ENCODE peak calls at places on chromosomes 13 and 19, in nine cellular contexts. C, J, F, V, S, Y, M, E and W are unnamed samples.

GRCh38 chr13:24629320-24629719 is 50.9 kb upstream of the ATP12A start:
- DNase-seq in V (peak; percentile 2), Y (no peak), F (no peak), S (no peak), E (no peak), C (no peak), M (no peak), J (no peak), W (no peak)

GRCh38 chr13:23579886-23580706 is 9.9 kb downstream of the TNFRSF19 start:
- DNase-seq in S (no peak), M (peak; percentile 24), V (no peak), C (no peak), E (no peak), F (peak; percentile 7), Y (peak; percentile 46), J (no peak), W (no peak)

GRCh38 chr13:71831716-71832115 is 35.3 kb downstream of the DACH1 start:
- DNase-seq in S (no peak), V (peak; percentile 55), J (no peak), C (no peak), Y (peak; percentile 37), E (no peak), M (no peak), F (no peak), W (no peak)

GRCh38 chr19:31448221-31448657 is 99.0 kb upstream of the TSHZ3 start:
- DNase-seq in C (peak; percentile 26), V (no peak), Y (no peak), J (no peak), S (peak; percentile 64), M (no peak), E (peak; percentile 63), F (peak; percentile 94), W (no peak)

GRCh38 chr13:28451482-28452217 is 43.3 kb downstream of the FLT1 start:
- DNase-seq in V (no peak), C (no peak), F (peak; percentile 57), M (no peak), S (no peak), J (no peak), E (no peak), Y (peak; percentile 76), W (no peak)

GRCh38 chr13:74102691-74103090 is 31.5 kb downstream of the KLF12 start:
- DNase-seq in S (no peak), J (no peak), F (no peak), E (no peak), M (no peak), Y (no peak), V (no peak), C (no peak), W (no peak)

GRCh38 chr13:39682788-39683187 is 27.3 kb downstream of the COG6 start:
- DNase-seq in M (no peak), Y (no peak), J (no peak), C (no peak), V (no peak), S (no peak), E (no peak), F (no peak), W (no peak)

GRCh38 chr13:24683833-24684599 is 3.8 kb downstream of the ATP12A start:
- DNase-seq in F (peak; percentile 64), S (no peak), E (no peak), V (peak; percentile 95), J (no peak), M (peak; percentile 52), C (peak; percentile 63), Y (peak; percentile 88), W (no peak)

GRCh38 chr19:4539697-4540581 is at the start of gene LRG1:
- DNase-seq in S (peak; percentile 86), E (peak; percentile 50), M (no peak), F (peak; percentile 80), J (no peak), V (peak; percentile 61), Y (peak; percentile 54), C (peak; percentile 90), W (no peak)

GRCh38 chr19:17049711-17050280 is 23.2 kb upstream of the CPAMD8 start:
- DNase-seq in E (peak; percentile 51), F (peak; percentile 56), M (peak; percentile 71), S (no peak), J (no peak), C (no peak), Y (no peak), V (no peak), W (no peak)

GRCh38 chr13:66853559-66853958 is 376.6 kb downstream of the PCDH9 start:
- DNase-seq in E (no peak), C (no peak), J (no peak), S (no peak), Y (no peak), M (no peak), V (no peak), F (no peak), W (no peak)

GRCh38 chr19:10508707-10509106 is 5.6 kb upstream of the KEAP1 start:
- DNase-seq in V (no peak), M (peak; percentile 68), F (no peak), S (no peak), J (no peak), C (no peak), E (no peak), Y (no peak), W (no peak)

GRCh38 chr13:76418404-76418803 is 467.8 kb downstream of the KCTD12 start:
- DNase-seq in F (peak; percentile 1), E (no peak), J (no peak), M (no peak), S (no peak), V (no peak), Y (no peak), C (no peak), W (no peak)

GRCh38 chr13:101523732-101524131 is 71.3 kb downstream of the ITGBL1 start:
- DNase-seq in C (no peak), V (no peak), J (peak; percentile 85), E (no peak), Y (no peak), M (peak; percentile 67), S (no peak), F (peak; percentile 24), W (peak; percentile 65)

GRCh38 chr19:1764293-1764683 is 11.0 kb downstream of the ONECUT3 start:
- DNase-seq in F (no peak), Y (no peak), M (no peak), J (no peak), C (no peak), E (no peak), S (no peak), V (no peak), W (no peak)

GRCh38 chr13:27379694-27380596 is 44.5 kb upstream of the GTF3A start:
- DNase-seq in C (peak; percentile 88), J (peak; percentile 67), F (peak; percentile 62), V (peak; percentile 96), M (peak; percentile 76), S (peak; percentile 43), Y (peak; percentile 91), E (no peak), W (no peak)

GRCh38 chr13:113349050-113349449 is 14.9 kb downstream of the GRTP1 start:
- DNase-seq in V (no peak), F (no peak), J (no peak), E (no peak), S (no peak), C (no peak), Y (no peak), M (no peak), W (no peak)

GRCh38 chr19:23286477-23286876 is 36.3 kb upstream of the ZNF724 start:
- DNase-seq in M (no peak), V (peak; percentile 74), F (no peak), J (no peak), S (no peak), Y (peak; percentile 79), C (no peak), E (no peak), W (no peak)

GRCh38 chr19:12733369-12733896 is 1.1 kb downstream of the TRIR start:
- DNase-seq in V (peak; percentile 53), Y (peak; percentile 54), C (no peak), E (no peak), F (peak; percentile 55), J (no peak), S (no peak), M (peak; percentile 53), W (no peak)

GRCh38 chr13:21344662-21345176 is 114.4 kb downstream of the ZDHHC20 start:
- DNase-seq in C (no peak), J (no peak), V (no peak), F (no peak), E (no peak), M (no peak), S (no peak), Y (no peak), W (no peak)
- H3K27ac ChIP-seq in C (no peak overlapping the region), J (no peak overlapping the region), V (no peak overlapping the region), F (no peak overlapping the region), E (no peak overlapping the region), M (no peak overlapping the region), S (no peak overlapping the region), Y (no peak overlapping the region), W (no peak overlapping the region)

GRCh38 chr13:53266757-53267156 is 238.1 kb downstream of the OLFM4 start:
- DNase-seq in S (no peak), C (no peak), J (no peak), F (no peak), E (no peak), V (no peak), Y (no peak), M (no peak), W (no peak)
- TF ChIP-seq CTCF in S (no peak), C (no peak), J (no peak), F (no peak), E (no peak), V (no peak), Y (no peak), M (no peak), W (no peak)

GRCh38 chr19:6427131-6427530 is 2.5 kb upstream of the KHSRP start:
- DNase-seq in J (no peak), F (no peak), E (no peak), C (no peak), S (no peak), V (no peak), M (no peak), Y (no peak), W (no peak)

GRCh38 chr19:6424190-6424938 is at the start of gene KHSRP:
- DNase-seq in S (peak; percentile 23), Y (peak; percentile 45), F (no peak), E (peak; percentile 22), V (no peak), M (no peak), J (no peak), C (no peak), W (no peak)

GRCh38 chr19:6424939-6425731 is 524 bp upstream of the KHSRP start:
- DNase-seq in E (peak; percentile 100), J (peak; percentile 100), V (peak; percentile 100), M (peak; percentile 100), F (peak; percentile 100), C (peak; percentile 99), S (peak; percentile 100), Y (peak; percentile 100), W (peak; percentile 100)

GRCh38 chr19:6423499-6424189 is 967 bp downstream of the KHSRP start:
- DNase-seq in C (no peak), Y (peak; percentile 74), F (peak; percentile 57), S (peak; percentile 26), J (peak; percentile 69), V (peak; percentile 86), M (peak; percentile 50), E (peak; percentile 21), W (no peak)

GRCh38 chr19:6425732-6426686 is 1.4 kb upstream of the KHSRP start:
- DNase-seq in M (peak; percentile 19), S (peak; percentile 31), V (no peak), J (no peak), E (peak; percentile 23), Y (no peak), C (no peak), F (no peak), W (no peak)
- H3K4me3 ChIP-seq in M (no peak overlapping the region), S (peak overlapping the region; percentile 12), V (no peak overlapping the region), J (peak overlapping the region; percentile 48), E (no peak overlapping the region), Y (no peak overlapping the region), C (peak overlapping the region; percentile 32), F (no peak overlapping the region), W (peak overlapping the region; percentile 47)

GRCh38 chr13:44219808-44220544 is 153.6 kb upstream of the SERP2 start:
- DNase-seq in J (no peak), V (no peak), M (peak; percentile 87), Y (no peak), E (no peak), S (no peak), F (peak; percentile 58), C (no peak), W (no peak)
- H3K27ac ChIP-seq in J (peak overlapping the region; percentile 78), V (no peak overlapping the region), M (peak overlapping the region; percentile 93), Y (no peak overlapping the region), E (peak overlapping the region; percentile 80), S (no peak overlapping the region), F (no peak overlapping the region), C (peak overlapping the region; percentile 82), W (peak overlapping the region; percentile 46)